ENCODE peak calls at places on chromosome X, in nine cellular contexts. One of them, this sample, is unnamed.
A peak's percentile ranks its signal among the peaks of the same experiment; 100 is the strongest.

GRCh38 chrX:53018627-53019026 is 30.0 kb upstream of the GPR173 start:
- DNase-seq in pancreas: no peak
- DNase-seq in NCI-H345: no peak
- DNase-seq in HT1080: no peak
- DNase-seq in body of pancreas: no peak
- DNase-seq in H1: no peak
- DNase-seq in skeletal muscle cell: no peak
- DNase-seq in Calu3: no peak
- DNase-seq in globus pallidus: no peak
- DNase-seq in this sample: no peak

GRCh38 chrX:37371578-37371981 is 22.4 kb downstream of the PRRG1 start:
- DNase-seq in Calu3: no peak
- DNase-seq in pancreas: no peak
- DNase-seq in NCI-H345: no peak
- DNase-seq in body of pancreas: no peak
- DNase-seq in HT1080: no peak
- DNase-seq in H1: no peak
- DNase-seq in globus pallidus: no peak
- DNase-seq in skeletal muscle cell: no peak
- DNase-seq in this sample: no peak

GRCh38 chrX:154443479-154443910 is 446 bp upstream of the FAM50A start:
- DNase-seq in globus pallidus: no peak
- DNase-seq in NCI-H345: no peak
- DNase-seq in Calu3: no peak
- DNase-seq in HT1080: no peak
- DNase-seq in pancreas: no peak
- DNase-seq in body of pancreas: no peak
- DNase-seq in skeletal muscle cell: no peak
- DNase-seq in H1: no peak
- DNase-seq in this sample: no peak

GRCh38 chrX:20427173-20427770 is 160.6 kb upstream of the RPS6KA3 start:
- DNase-seq in globus pallidus: no peak
- DNase-seq in pancreas: no peak
- DNase-seq in skeletal muscle cell: no peak
- DNase-seq in Calu3: no peak
- DNase-seq in body of pancreas: no peak
- DNase-seq in HT1080: no peak
- DNase-seq in NCI-H345: no peak
- DNase-seq in H1: no peak
- DNase-seq in this sample: no peak

GRCh38 chrX:120023259-120023658 is 54.2 kb downstream of the RHOXF2B start:
- DNase-seq in skeletal muscle cell: no peak
- DNase-seq in NCI-H345: peak; percentile 74
- DNase-seq in Calu3: no peak
- DNase-seq in body of pancreas: no peak
- DNase-seq in HT1080: no peak
- DNase-seq in globus pallidus: no peak
- DNase-seq in H1: no peak
- DNase-seq in pancreas: no peak
- DNase-seq in this sample: no peak

GRCh38 chrX:84735025-84735424 is 232.8 kb upstream of the HDX start:
- DNase-seq in NCI-H345: no peak
- DNase-seq in pancreas: no peak
- DNase-seq in HT1080: no peak
- DNase-seq in globus pallidus: no peak
- DNase-seq in Calu3: no peak
- DNase-seq in body of pancreas: no peak
- DNase-seq in H1: no peak
- DNase-seq in skeletal muscle cell: no peak
- DNase-seq in this sample: no peak

GRCh38 chrX:70476934-70477733 is 32.5 kb downstream of the DLG3 start:
- DNase-seq in Calu3: peak; percentile 83
- DNase-seq in globus pallidus: no peak
- DNase-seq in H1: peak; percentile 36
- DNase-seq in HT1080: peak; percentile 83
- DNase-seq in NCI-H345: peak; percentile 32
- DNase-seq in skeletal muscle cell: no peak
- DNase-seq in body of pancreas: peak; percentile 73
- DNase-seq in pancreas: peak; percentile 70
- DNase-seq in this sample: no peak

GRCh38 chrX:31268359-31268758 is 196.5 kb upstream of the FTHL17 start:
- DNase-seq in skeletal muscle cell: no peak
- DNase-seq in H1: no peak
- DNase-seq in Calu3: no peak
- DNase-seq in globus pallidus: no peak
- DNase-seq in body of pancreas: no peak
- DNase-seq in NCI-H345: peak; percentile 1
- DNase-seq in pancreas: no peak
- DNase-seq in HT1080: no peak
- DNase-seq in this sample: no peak

GRCh38 chrX:46722742-46723568 is 36.0 kb downstream of the SLC9A7 start:
- DNase-seq in body of pancreas: no peak
- DNase-seq in globus pallidus: no peak
- DNase-seq in HT1080: peak; percentile 69
- DNase-seq in pancreas: no peak
- DNase-seq in Calu3: no peak
- DNase-seq in H1: no peak
- DNase-seq in skeletal muscle cell: no peak
- DNase-seq in NCI-H345: no peak
- DNase-seq in this sample: no peak

GRCh38 chrX:71543316-71543715 is 10.4 kb downstream of the OGT start:
- DNase-seq in NCI-H345: no peak
- DNase-seq in globus pallidus: no peak
- DNase-seq in Calu3: no peak
- DNase-seq in HT1080: peak; percentile 50
- DNase-seq in H1: no peak
- DNase-seq in body of pancreas: no peak
- DNase-seq in pancreas: no peak
- DNase-seq in skeletal muscle cell: no peak
- DNase-seq in this sample: no peak

GRCh38 chrX:24294619-24295018 is 19.2 kb downstream of the SUPT20HL2 start:
- DNase-seq in HT1080: peak; percentile 28
- DNase-seq in body of pancreas: no peak
- DNase-seq in H1: peak; percentile 2
- DNase-seq in globus pallidus: no peak
- DNase-seq in NCI-H345: no peak
- DNase-seq in Calu3: no peak
- DNase-seq in pancreas: no peak
- DNase-seq in skeletal muscle cell: no peak
- DNase-seq in this sample: peak; percentile 24

GRCh38 chrX:43728966-43729365 is 72.9 kb downstream of the MAOA start:
- DNase-seq in Calu3: no peak
- DNase-seq in body of pancreas: no peak
- DNase-seq in skeletal muscle cell: no peak
- DNase-seq in H1: no peak
- DNase-seq in pancreas: no peak
- DNase-seq in NCI-H345: no peak
- DNase-seq in globus pallidus: no peak
- DNase-seq in HT1080: no peak
- DNase-seq in this sample: no peak

GRCh38 chrX:103716967-103717366 is 6.3 kb downstream of the TMEM31 start:
- DNase-seq in body of pancreas: no peak
- DNase-seq in NCI-H345: no peak
- DNase-seq in Calu3: no peak
- DNase-seq in globus pallidus: no peak
- DNase-seq in pancreas: no peak
- DNase-seq in H1: no peak
- DNase-seq in skeletal muscle cell: peak; percentile 92
- DNase-seq in HT1080: peak; percentile 78
- DNase-seq in this sample: no peak

GRCh38 chrX:20237864-20238263 is 28.8 kb downstream of the RPS6KA3 start:
- DNase-seq in body of pancreas: no peak
- DNase-seq in Calu3: no peak
- DNase-seq in HT1080: no peak
- DNase-seq in globus pallidus: no peak
- DNase-seq in pancreas: no peak
- DNase-seq in H1: no peak
- DNase-seq in NCI-H345: no peak
- DNase-seq in skeletal muscle cell: no peak
- DNase-seq in this sample: no peak

GRCh38 chrX:66030505-66031317 is 9.2 kb downstream of the VSIG4 start:
- DNase-seq in NCI-H345: no peak
- DNase-seq in skeletal muscle cell: no peak
- DNase-seq in body of pancreas: no peak
- DNase-seq in globus pallidus: peak; percentile 20
- DNase-seq in Calu3: no peak
- DNase-seq in pancreas: no peak
- DNase-seq in HT1080: peak; percentile 3
- DNase-seq in H1: no peak
- DNase-seq in this sample: peak; percentile 10

GRCh38 chrX:27571164-27571563 is 19.0 kb upstream of the DCAF8L2 start:
- DNase-seq in pancreas: no peak
- DNase-seq in Calu3: no peak
- DNase-seq in HT1080: no peak
- DNase-seq in H1: no peak
- DNase-seq in skeletal muscle cell: no peak
- DNase-seq in body of pancreas: no peak
- DNase-seq in NCI-H345: no peak
- DNase-seq in globus pallidus: no peak
- DNase-seq in this sample: no peak

GRCh38 chrX:155216940-155217450 is 735 bp downstream of the VBP1 start:
- DNase-seq in pancreas: no peak
- DNase-seq in Calu3: no peak
- DNase-seq in skeletal muscle cell: no peak
- DNase-seq in H1: no peak
- DNase-seq in globus pallidus: no peak
- DNase-seq in NCI-H345: peak; percentile 20
- DNase-seq in body of pancreas: no peak
- DNase-seq in HT1080: no peak
- DNase-seq in this sample: peak; percentile 4

GRCh38 chrX:44906542-44906941 is 33.6 kb downstream of the KDM6A start:
- DNase-seq in body of pancreas: no peak
- DNase-seq in H1: no peak
- DNase-seq in globus pallidus: no peak
- DNase-seq in HT1080: no peak
- DNase-seq in skeletal muscle cell: no peak
- DNase-seq in pancreas: no peak
- DNase-seq in Calu3: no peak
- DNase-seq in NCI-H345: no peak
- DNase-seq in this sample: no peak

GRCh38 chrX:23369037-23369436 is 34.4 kb downstream of the PTCHD1 start:
- DNase-seq in skeletal muscle cell: no peak
- DNase-seq in HT1080: no peak
- DNase-seq in pancreas: no peak
- DNase-seq in body of pancreas: no peak
- DNase-seq in globus pallidus: no peak
- DNase-seq in Calu3: no peak
- DNase-seq in NCI-H345: no peak
- DNase-seq in H1: no peak
- DNase-seq in this sample: no peak

GRCh38 chrX:103779156-103779555 is 2.5 kb downstream of the PLP1 start:
- DNase-seq in HT1080: no peak
- DNase-seq in skeletal muscle cell: no peak
- DNase-seq in Calu3: no peak
- DNase-seq in NCI-H345: peak; percentile 44
- DNase-seq in H1: no peak
- DNase-seq in globus pallidus: no peak
- DNase-seq in pancreas: no peak
- DNase-seq in body of pancreas: no peak
- DNase-seq in this sample: no peak

GRCh38 chrX:41922694-41923171 is 621 bp downstream of the CASK start:
- DNase-seq in HT1080: peak; percentile 1
- DNase-seq in pancreas: peak; percentile 48
- DNase-seq in body of pancreas: peak; percentile 28
- DNase-seq in globus pallidus: peak; percentile 21
- DNase-seq in skeletal muscle cell: no peak
- DNase-seq in H1: no peak
- DNase-seq in NCI-H345: peak; percentile 34
- DNase-seq in Calu3: peak; percentile 40
- DNase-seq in this sample: peak; percentile 55

GRCh38 chrX:42089014-42089413 is 165.7 kb upstream of the CASK start:
- DNase-seq in HT1080: no peak
- DNase-seq in H1: no peak
- DNase-seq in body of pancreas: no peak
- DNase-seq in Calu3: no peak
- DNase-seq in skeletal muscle cell: no peak
- DNase-seq in NCI-H345: no peak
- DNase-seq in globus pallidus: no peak
- DNase-seq in pancreas: no peak
- DNase-seq in this sample: no peak

GRCh38 chrX:32597777-32598176 is 613.6 kb downstream of the DMD start:
- DNase-seq in Calu3: no peak
- DNase-seq in skeletal muscle cell: no peak
- DNase-seq in body of pancreas: no peak
- DNase-seq in NCI-H345: no peak
- DNase-seq in globus pallidus: no peak
- DNase-seq in H1: no peak
- DNase-seq in HT1080: no peak
- DNase-seq in pancreas: no peak
- DNase-seq in this sample: no peak

GRCh38 chrX:100687128-100687527 is 43.1 kb downstream of the SRPX2 start:
- DNase-seq in HT1080: no peak
- DNase-seq in body of pancreas: no peak
- DNase-seq in NCI-H345: no peak
- DNase-seq in globus pallidus: no peak
- DNase-seq in Calu3: no peak
- DNase-seq in H1: no peak
- DNase-seq in pancreas: no peak
- DNase-seq in skeletal muscle cell: no peak
- DNase-seq in this sample: no peak

GRCh38 chrX:119272882-119273806 is 37.1 kb downstream of the PGRMC1 start:
- DNase-seq in H1: peak; percentile 63
- DNase-seq in skeletal muscle cell: no peak
- DNase-seq in Calu3: peak; percentile 2
- DNase-seq in body of pancreas: peak; percentile 24
- DNase-seq in HT1080: no peak
- DNase-seq in pancreas: peak; percentile 26
- DNase-seq in globus pallidus: no peak
- DNase-seq in NCI-H345: no peak
- DNase-seq in this sample: no peak

GRCh38 chrX:74107666-74108065 is 196.3 kb upstream of the ZCCHC13 start:
- DNase-seq in body of pancreas: no peak
- DNase-seq in H1: no peak
- DNase-seq in pancreas: no peak
- DNase-seq in HT1080: no peak
- DNase-seq in Calu3: no peak
- DNase-seq in skeletal muscle cell: no peak
- DNase-seq in NCI-H345: no peak
- DNase-seq in globus pallidus: no peak
- DNase-seq in this sample: no peak

GRCh38 chrX:63754141-63754859 is 30.7 kb downstream of the ARHGEF9 start:
- DNase-seq in globus pallidus: no peak
- DNase-seq in body of pancreas: peak; percentile 12
- DNase-seq in H1: no peak
- DNase-seq in NCI-H345: no peak
- DNase-seq in HT1080: peak; percentile 11
- DNase-seq in skeletal muscle cell: no peak
- DNase-seq in Calu3: peak; percentile 2
- DNase-seq in pancreas: peak; percentile 22
- DNase-seq in this sample: no peak

GRCh38 chrX:44785652-44786051 is 58.2 kb upstream of the DUSP21 start:
- DNase-seq in pancreas: no peak
- DNase-seq in skeletal muscle cell: peak; percentile 54
- DNase-seq in body of pancreas: no peak
- DNase-seq in H1: no peak
- DNase-seq in globus pallidus: no peak
- DNase-seq in Calu3: no peak
- DNase-seq in NCI-H345: no peak
- DNase-seq in HT1080: peak; percentile 80
- DNase-seq in this sample: no peak

GRCh38 chrX:33434256-33435092 is 223.1 kb upstream of the DMD start:
- DNase-seq in skeletal muscle cell: peak; percentile 2
- DNase-seq in NCI-H345: peak; percentile 69
- DNase-seq in HT1080: peak; percentile 44
- DNase-seq in globus pallidus: peak; percentile 26
- DNase-seq in pancreas: peak; percentile 44
- DNase-seq in H1: peak; percentile 31
- DNase-seq in body of pancreas: peak; percentile 59
- DNase-seq in Calu3: peak; percentile 69
- DNase-seq in this sample: peak; percentile 83

This sample was measured in nephron progenitor cell.